ENCODE peak calls at places on chromosome 5, in nine cellular contexts. N, P, Y, U, L, G, A, I and O are unnamed samples.

GRCh38 chr5:10118150-10118549 is 131.5 kb downstream of the ATPSCKMT start:
- DNase-seq in I (no peak), U (no peak), A (no peak), P (no peak), Y (no peak), N (no peak), L (no peak), G (no peak), O (no peak)

GRCh38 chr5:6427689-6428088 is 21.0 kb upstream of the UBE2QL1 start:
- DNase-seq in L (no peak), P (no peak), I (no peak), Y (no peak), N (no peak), G (no peak), A (no peak), U (no peak), O (no peak)

GRCh38 chr5:61319388-61320146 is 12.5 kb upstream of the ZSWIM6 start:
- DNase-seq in L (no peak), P (peak), U (no peak), A (no peak), G (no peak), N (no peak), Y (no peak), I (no peak), O (peak)

GRCh38 chr5:67520161-67520886 is 323.7 kb upstream of the CD180 start:
- DNase-seq in A (no peak), P (no peak), Y (no peak), I (no peak), U (no peak), L (no peak), G (no peak), N (no peak), O (no peak)

GRCh38 chr5:129664336-129664937 is 83.5 kb upstream of the MINAR2 start:
- DNase-seq in A (peak), P (peak), I (no peak), G (peak), L (no peak), U (peak), N (peak), Y (peak), O (peak)

GRCh38 chr5:57839447-57839846 is 356.8 kb upstream of the ACTBL2 start:
- DNase-seq in N (no peak), U (no peak), P (no peak), I (no peak), Y (no peak), A (no peak), G (no peak), L (no peak), O (no peak)

GRCh38 chr5:176716320-176716719 is 69.0 kb downstream of the TSPAN17 start:
- DNase-seq in G (peak), I (peak), P (peak), N (peak), U (no peak), L (no peak), A (no peak), Y (peak), O (no peak)

GRCh38 chr5:86885489-86886225 is 267.9 kb downstream of the COX7C start:
- DNase-seq in L (no peak), I (no peak), N (no peak), G (no peak), Y (no peak), P (no peak), U (no peak), A (no peak), O (no peak)

GRCh38 chr5:524442-525163 is at the start of gene SLC9A3:
- DNase-seq in G (no peak), I (no peak), Y (no peak), P (no peak), L (no peak), N (no peak), A (no peak), U (no peak), O (no peak)

GRCh38 chr5:112083623-112084022 is 326.6 kb upstream of the NREP start:
- DNase-seq in G (peak), I (no peak), P (no peak), Y (no peak), A (no peak), U (no peak), L (no peak), N (no peak), O (no peak)

GRCh38 chr5:177396086-177396485 is 4.4 kb downstream of the PFN3 start:
- DNase-seq in U (no peak), L (no peak), N (no peak), I (no peak), Y (no peak), A (no peak), P (no peak), G (no peak), O (no peak)

GRCh38 chr5:126778675-126779403 is 1.9 kb downstream of the LMNB1 start:
- DNase-seq in I (no peak), Y (peak), A (peak), L (no peak), P (no peak), N (no peak), G (no peak), U (no peak), O (no peak)

GRCh38 chr5:126776499-126777256 is at the start of gene LMNB1:
- DNase-seq in I (peak), G (peak), U (peak), N (peak), P (peak), L (peak), Y (peak), A (peak), O (peak)

GRCh38 chr5:126777974-126778674 is 1.2 kb downstream of the LMNB1 start:
- DNase-seq in N (peak), L (peak), G (peak), Y (peak), U (peak), A (peak), P (peak), I (peak), O (peak)

GRCh38 chr5:126780165-126780827 is 3.4 kb downstream of the LMNB1 start:
- DNase-seq in I (peak), A (peak), N (peak), G (peak), Y (peak), L (no peak), U (peak), P (peak), O (no peak)

GRCh38 chr5:126777257-126777973 is 479 bp downstream of the LMNB1 start:
- DNase-seq in I (peak), L (peak), P (peak), Y (peak), A (peak), N (peak), G (peak), U (no peak), O (no peak)
- TF ChIP-seq POLR2A in I (peak), L (no peak), P (peak), Y (peak), A (no peak), N (no peak), G (no peak), U (no peak), O (no peak)

GRCh38 chr5:173919443-173919842 is 31.3 kb downstream of the CPEB4 start:
- DNase-seq in N (no peak), I (no peak), U (no peak), P (no peak), A (no peak), L (no peak), G (peak), Y (no peak), O (no peak)

GRCh38 chr5:173920024-173920753 is 32.0 kb downstream of the CPEB4 start:
- DNase-seq in A (no peak), Y (no peak), U (no peak), L (no peak), I (no peak), N (no peak), G (peak), P (no peak), O (no peak)

GRCh38 chr5:173916233-173916632 is 28.1 kb downstream of the CPEB4 start:
- DNase-seq in U (no peak), A (peak), P (no peak), I (no peak), G (no peak), L (no peak), Y (no peak), N (no peak), O (no peak)

GRCh38 chr5:173915310-173916005 is 27.3 kb downstream of the CPEB4 start:
- DNase-seq in U (no peak), I (no peak), P (no peak), L (no peak), A (peak), Y (peak), G (no peak), N (no peak), O (no peak)

DNA sequence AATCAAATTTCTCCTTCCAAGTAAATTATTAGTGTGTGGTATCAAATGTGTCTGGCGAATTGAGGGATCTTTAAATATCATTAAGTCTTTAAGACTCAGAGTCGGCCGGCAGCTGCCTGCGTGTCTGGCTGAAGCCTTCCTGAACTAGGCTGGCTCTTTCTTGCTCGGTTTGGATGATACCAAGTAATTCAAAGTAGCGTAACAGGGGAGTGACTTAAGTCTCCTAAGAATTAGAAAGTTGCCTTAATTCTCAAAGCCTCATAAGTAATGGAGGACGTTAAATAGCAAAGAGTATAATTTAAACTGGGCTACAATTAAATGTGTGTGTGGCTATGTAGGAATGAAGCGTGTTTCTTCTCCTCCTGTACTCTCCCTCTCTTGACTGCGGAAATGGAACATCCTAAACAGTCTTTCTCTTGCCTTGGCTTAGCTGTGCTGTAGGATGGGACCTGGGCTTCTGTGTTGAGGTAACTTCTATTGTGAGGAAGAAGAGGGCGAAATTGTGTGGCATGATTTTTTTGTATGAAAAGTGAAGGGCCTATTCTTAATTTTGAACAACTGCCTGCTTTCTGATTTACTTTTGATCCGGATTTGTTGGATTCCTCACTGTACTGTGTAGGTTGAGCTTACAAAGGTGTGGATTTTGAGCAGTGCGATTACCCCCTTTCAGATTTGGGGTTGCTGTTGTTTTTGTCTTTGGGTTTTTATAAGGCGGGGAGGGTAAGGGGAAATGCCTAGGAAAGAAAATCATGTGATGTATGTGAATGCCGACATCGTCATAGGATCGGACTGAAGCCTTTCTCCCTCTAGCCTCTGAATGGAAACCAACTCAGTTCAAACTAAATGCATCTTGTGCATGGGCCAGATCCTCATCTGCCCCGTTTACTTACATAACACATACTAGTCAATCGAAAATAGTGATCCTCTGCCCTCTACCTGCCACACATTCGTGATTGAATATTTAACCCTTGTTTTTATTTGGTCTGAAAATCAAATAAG is 29.9 kb downstream of the CPEB4 start:
- DNase-seq in P (peak), N (peak), U (peak), G (peak), L (no peak), I (peak), Y (peak), A (peak), O (peak)
- TF ChIP-seq POLR2A in P (peak), N (peak), U (peak), G (peak), L (no peak), I (peak), Y (peak), A (peak), O (peak)

GRCh38 chr5:148972396-148972795 is 90.5 kb downstream of the SH3TC2 start:
- DNase-seq in U (no peak), G (no peak), I (no peak), P (no peak), Y (no peak), A (no peak), L (no peak), N (no peak), O (no peak)

GRCh38 chr5:148974638-148975330 is 88.1 kb downstream of the SH3TC2 start:
- DNase-seq in G (no peak), U (no peak), I (no peak), Y (no peak), P (no peak), A (no peak), L (no peak), N (no peak), O (no peak)

GRCh38 chr5:148970876-148971275 is 92.0 kb downstream of the SH3TC2 start:
- DNase-seq in Y (no peak), N (no peak), I (no peak), A (no peak), L (no peak), G (no peak), U (no peak), P (no peak), O (no peak)

GRCh38 chr5:148973455-148973854 is 89.4 kb downstream of the SH3TC2 start:
- DNase-seq in I (no peak), L (no peak), Y (no peak), U (no peak), A (no peak), P (no peak), G (peak), N (no peak), O (no peak)

GRCh38 chr5:148972958-148973357 is 89.9 kb downstream of the SH3TC2 start:
- DNase-seq in G (peak), N (peak), P (no peak), L (no peak), A (no peak), I (peak), Y (no peak), U (peak), O (no peak)
- TF ChIP-seq POLR2A in G (no peak), N (no peak), P (no peak), L (no peak), A (no peak), I (no peak), Y (no peak), U (no peak), O (no peak)

GRCh38 chr5:95731571-95732554 is 727 bp downstream of the RHOBTB3 start:
- DNase-seq in A (peak), P (peak), Y (peak), U (peak), I (no peak), N (peak), L (no peak), G (peak), O (no peak)
- TF ChIP-seq POLR2A in A (peak), P (peak), Y (no peak), U (peak), I (no peak), N (peak), L (no peak), G (no peak), O (peak)